ENCODE peak calls at places on chromosome 20, in eight cellular contexts. Z, U, F, S, V, M, I and D are unnamed samples.

GRCh38 chr20:61733891-61734732 is 331.6 kb downstream of the TAF4 start:
- DNase-seq in Z (no peak), U (no peak), F (no peak), S (no peak), V (peak), M (no peak), I (no peak), D (no peak)

GRCh38 chr20:1062334-1063015 is 55.9 kb upstream of the PSMF1 start:
- DNase-seq in Z (peak), U (no peak), F (no peak), S (no peak), V (no peak), M (no peak), I (no peak), D (no peak)

GRCh38 chr20:63186528-63187316 is 29.2 kb downstream of the YTHDF1 start:
- DNase-seq in Z (peak), U (no peak), F (no peak), S (no peak), V (no peak), M (no peak), I (no peak), D (no peak)

GRCh38 chr20:41717464-41717863 is 99.3 kb upstream of the CHD6 start:
- DNase-seq in Z (no peak), U (no peak), F (no peak), S (no peak), V (no peak), M (no peak), I (peak), D (no peak)

GRCh38 chr20:47527004-47527800 is 25.5 kb downstream of the NCOA3 start:
- DNase-seq in Z (no peak), U (no peak), F (no peak), S (no peak), V (no peak), M (no peak), I (no peak), D (no peak)

GRCh38 chr20:1757606-1758507 is 100.3 kb upstream of the SIRPG start:
- DNase-seq in Z (no peak), U (no peak), F (no peak), S (no peak), V (no peak), M (no peak), I (no peak), D (no peak)

GRCh38 chr20:57167292-57167655 is 99.2 kb downstream of the BMP7 start:
- DNase-seq in Z (no peak), U (no peak), F (no peak), S (no peak), V (no peak), M (no peak), I (no peak), D (no peak)

GRCh38 chr20:40754372-40754943 is 65.4 kb upstream of the MAFB start:
- DNase-seq in Z (no peak), U (no peak), F (no peak), S (no peak), V (peak), M (no peak), I (no peak), D (no peak)

GRCh38 chr20:12019677-12020076 is 102.0 kb downstream of the BTBD3 start:
- DNase-seq in Z (no peak), U (no peak), F (no peak), S (no peak), V (no peak), M (no peak), I (no peak), D (no peak)

GRCh38 chr20:49399329-49399728 is 83.1 kb downstream of the KCNB1 start:
- DNase-seq in Z (no peak), U (no peak), F (no peak), S (no peak), V (peak), M (no peak), I (no peak), D (no peak)

GRCh38 chr20:59149678-59150504 is 13.7 kb upstream of the ZNF831 start:
- DNase-seq in Z (no peak), U (no peak), F (no peak), S (peak), V (no peak), M (peak), I (no peak), D (no peak)

GRCh38 chr20:38346741-38347140 is 459 bp downstream of the LBP start:
- DNase-seq in Z (no peak), U (no peak), F (no peak), S (no peak), V (no peak), M (no peak), I (no peak), D (no peak)

GRCh38 chr20:21272279-21272678 is 30.9 kb upstream of the XRN2 start:
- DNase-seq in Z (peak), U (no peak), F (no peak), S (no peak), V (no peak), M (no peak), I (no peak), D (no peak)

GRCh38 chr20:36929290-36929689 is 22.2 kb downstream of the SAMHD1 start:
- DNase-seq in Z (no peak), U (no peak), F (no peak), S (no peak), V (no peak), M (no peak), I (no peak), D (no peak)

GRCh38 chr20:14632906-14633305 is 295.5 kb upstream of the FLRT3 start:
- DNase-seq in Z (peak), U (no peak), F (peak), S (no peak), V (no peak), M (no peak), I (no peak), D (no peak)

GRCh38 chr20:41408131-41408789 is 41.6 kb upstream of the EMILIN3 start:
- DNase-seq in Z (no peak), U (no peak), F (no peak), S (no peak), V (no peak), M (no peak), I (no peak), D (no peak)

GRCh38 chr20:40414843-40415615 is 274.0 kb downstream of the MAFB start:
- DNase-seq in Z (no peak), U (no peak), F (no peak), S (no peak), V (no peak), M (no peak), I (no peak), D (no peak)

GRCh38 chr20:49063279-49063678 is 17.2 kb downstream of the CSE1L start:
- DNase-seq in Z (no peak), U (no peak), F (no peak), S (no peak), V (no peak), M (no peak), I (no peak), D (no peak)

GRCh38 chr20:62901891-62902290 is 24.4 kb downstream of the DIDO1 start:
- DNase-seq in Z (no peak), U (no peak), F (no peak), S (no peak), V (no peak), M (no peak), I (no peak), D (no peak)

GRCh38 chr20:61978491-61978890 is 87.2 kb downstream of the TAF4 start:
- DNase-seq in Z (no peak), U (no peak), F (no peak), S (no peak), V (no peak), M (no peak), I (no peak), D (no peak)

GRCh38 chr20:58691773-58692578 is 624 bp upstream of the NPEPL1 start:
- DNase-seq in Z (peak), U (peak), F (no peak), S (no peak), V (peak), M (no peak), I (no peak), D (no peak)

GRCh38 chr20:59776626-59777320 is 156.7 kb downstream of the SYCP2 start:
- DNase-seq in Z (no peak), U (peak), F (no peak), S (no peak), V (no peak), M (no peak), I (no peak), D (no peak)

GRCh38 chr20:60039526-60039925 is 81.3 kb downstream of the CDH26 start:
- DNase-seq in Z (no peak), U (peak), F (no peak), S (no peak), V (no peak), M (no peak), I (no peak), D (no peak)